ENCODE peak calls at places on chromosomes 1 and 21, in seven cellular contexts. One of them, this sample, is unnamed.

GRCh38 chr1:114176366-114176765 is 22.7 kb upstream of the SYT6 start:
- ATAC-seq in naive thymus-derived CD4-positive, alpha-beta T cell: no peak
- ATAC-seq in Right ventricle myocardium inferior: no peak
- ATAC-seq in naive B cell: no peak
- ATAC-seq in CD4-positive, CD25-positive, alpha-beta regulatory T cell: no peak
- ATAC-seq in effector memory CD8-positive, alpha-beta T cell: no peak
- ATAC-seq in K562: peak; percentile 67
- ATAC-seq in this sample: no peak

GRCh38 chr1:68093737-68094136 is 43.3 kb upstream of the DIRAS3 start:
- ATAC-seq in Right ventricle myocardium inferior: peak; percentile 56
- ATAC-seq in CD4-positive, CD25-positive, alpha-beta regulatory T cell: no peak
- ATAC-seq in naive thymus-derived CD4-positive, alpha-beta T cell: no peak
- ATAC-seq in effector memory CD8-positive, alpha-beta T cell: no peak
- ATAC-seq in K562: no peak
- ATAC-seq in naive B cell: no peak
- ATAC-seq in this sample: peak; percentile 41

GRCh38 chr1:178275083-178275482 is 181.2 kb downstream of the RASAL2 start:
- ATAC-seq in effector memory CD8-positive, alpha-beta T cell: no peak
- ATAC-seq in naive thymus-derived CD4-positive, alpha-beta T cell: peak; percentile 20
- ATAC-seq in K562: no peak
- ATAC-seq in CD4-positive, CD25-positive, alpha-beta regulatory T cell: no peak
- ATAC-seq in naive B cell: no peak
- ATAC-seq in Right ventricle myocardium inferior: no peak
- ATAC-seq in this sample: peak; percentile 18

GRCh38 chr1:222811671-222812070 is 3.2 kb upstream of the DISP1 start:
- ATAC-seq in K562: no peak
- ATAC-seq in naive thymus-derived CD4-positive, alpha-beta T cell: no peak
- ATAC-seq in CD4-positive, CD25-positive, alpha-beta regulatory T cell: no peak
- ATAC-seq in effector memory CD8-positive, alpha-beta T cell: no peak
- ATAC-seq in naive B cell: no peak
- ATAC-seq in Right ventricle myocardium inferior: no peak
- ATAC-seq in this sample: no peak

GRCh38 chr1:119674835-119675289 is 26.8 kb upstream of the ZNF697 start:
- ATAC-seq in Right ventricle myocardium inferior: no peak
- ATAC-seq in K562: peak; percentile 91
- ATAC-seq in CD4-positive, CD25-positive, alpha-beta regulatory T cell: no peak
- ATAC-seq in naive thymus-derived CD4-positive, alpha-beta T cell: no peak
- ATAC-seq in effector memory CD8-positive, alpha-beta T cell: peak; percentile 68
- ATAC-seq in naive B cell: peak; percentile 55
- ATAC-seq in this sample: peak; percentile 32

GRCh38 chr1:223836586-223836985 is 9.2 kb downstream of the TP53BP2 start:
- ATAC-seq in K562: peak; percentile 2
- ATAC-seq in naive B cell: no peak
- ATAC-seq in CD4-positive, CD25-positive, alpha-beta regulatory T cell: no peak
- ATAC-seq in naive thymus-derived CD4-positive, alpha-beta T cell: no peak
- ATAC-seq in effector memory CD8-positive, alpha-beta T cell: no peak
- ATAC-seq in Right ventricle myocardium inferior: no peak
- ATAC-seq in this sample: no peak

GRCh38 chr21:40166291-40166843 is 299.1 kb downstream of the PCP4 start:
- ATAC-seq in K562: no peak
- ATAC-seq in naive B cell: no peak
- ATAC-seq in effector memory CD8-positive, alpha-beta T cell: no peak
- ATAC-seq in CD4-positive, CD25-positive, alpha-beta regulatory T cell: no peak
- ATAC-seq in Right ventricle myocardium inferior: no peak
- ATAC-seq in naive thymus-derived CD4-positive, alpha-beta T cell: no peak
- ATAC-seq in this sample: no peak

GRCh38 chr1:109719337-109719837 is 7.3 kb downstream of the GSTM5 start:
- ATAC-seq in CD4-positive, CD25-positive, alpha-beta regulatory T cell: no peak
- ATAC-seq in naive B cell: no peak
- ATAC-seq in K562: peak; percentile 87
- ATAC-seq in Right ventricle myocardium inferior: no peak
- ATAC-seq in naive thymus-derived CD4-positive, alpha-beta T cell: no peak
- ATAC-seq in effector memory CD8-positive, alpha-beta T cell: no peak
- ATAC-seq in this sample: peak; percentile 44

GRCh38 chr1:17924578-17924977 is 169.4 kb downstream of the ACTL8 start:
- ATAC-seq in Right ventricle myocardium inferior: no peak
- ATAC-seq in K562: no peak
- ATAC-seq in naive thymus-derived CD4-positive, alpha-beta T cell: no peak
- ATAC-seq in CD4-positive, CD25-positive, alpha-beta regulatory T cell: no peak
- ATAC-seq in naive B cell: no peak
- ATAC-seq in effector memory CD8-positive, alpha-beta T cell: no peak
- ATAC-seq in this sample: no peak

GRCh38 chr1:158371188-158371953 is 17.7 kb downstream of the CD1E start:
- ATAC-seq in naive B cell: no peak
- ATAC-seq in Right ventricle myocardium inferior: no peak
- ATAC-seq in K562: no peak
- ATAC-seq in CD4-positive, CD25-positive, alpha-beta regulatory T cell: no peak
- ATAC-seq in effector memory CD8-positive, alpha-beta T cell: no peak
- ATAC-seq in naive thymus-derived CD4-positive, alpha-beta T cell: no peak
- ATAC-seq in this sample: no peak

GRCh38 chr1:36089393-36090121 is 865 bp downstream of the ADPRS start:
- ATAC-seq in effector memory CD8-positive, alpha-beta T cell: no peak
- ATAC-seq in K562: peak; percentile 2
- ATAC-seq in naive B cell: no peak
- ATAC-seq in CD4-positive, CD25-positive, alpha-beta regulatory T cell: no peak
- ATAC-seq in Right ventricle myocardium inferior: no peak
- ATAC-seq in naive thymus-derived CD4-positive, alpha-beta T cell: no peak
- ATAC-seq in this sample: peak; percentile 24

GRCh38 chr21:42308161-42308913 is 6.9 kb downstream of the TFF3 start:
- ATAC-seq in naive thymus-derived CD4-positive, alpha-beta T cell: peak; percentile 32
- ATAC-seq in naive B cell: no peak
- ATAC-seq in CD4-positive, CD25-positive, alpha-beta regulatory T cell: no peak
- ATAC-seq in Right ventricle myocardium inferior: no peak
- ATAC-seq in K562: no peak
- ATAC-seq in effector memory CD8-positive, alpha-beta T cell: no peak
- ATAC-seq in this sample: no peak

GRCh38 chr1:26861889-26862371 is 1.0 kb upstream of the SFN start:
- ATAC-seq in Right ventricle myocardium inferior: no peak
- ATAC-seq in naive thymus-derived CD4-positive, alpha-beta T cell: no peak
- ATAC-seq in naive B cell: no peak
- ATAC-seq in effector memory CD8-positive, alpha-beta T cell: no peak
- ATAC-seq in CD4-positive, CD25-positive, alpha-beta regulatory T cell: no peak
- ATAC-seq in K562: no peak
- ATAC-seq in this sample: no peak

GRCh38 chr21:35777081-35777480 is 283.2 kb downstream of the SETD4 start:
- ATAC-seq in naive thymus-derived CD4-positive, alpha-beta T cell: no peak
- ATAC-seq in K562: no peak
- ATAC-seq in effector memory CD8-positive, alpha-beta T cell: no peak
- ATAC-seq in naive B cell: no peak
- ATAC-seq in CD4-positive, CD25-positive, alpha-beta regulatory T cell: no peak
- ATAC-seq in Right ventricle myocardium inferior: no peak
- ATAC-seq in this sample: no peak

GRCh38 chr1:182766881-182767645 is 22.5 kb upstream of the NPL start:
- ATAC-seq in naive B cell: no peak
- ATAC-seq in CD4-positive, CD25-positive, alpha-beta regulatory T cell: no peak
- ATAC-seq in effector memory CD8-positive, alpha-beta T cell: no peak
- ATAC-seq in K562: no peak
- ATAC-seq in Right ventricle myocardium inferior: no peak
- ATAC-seq in naive thymus-derived CD4-positive, alpha-beta T cell: no peak
- ATAC-seq in this sample: no peak

GRCh38 chr1:245051349-245052221 is 103.2 kb upstream of the KIF26B start:
- ATAC-seq in CD4-positive, CD25-positive, alpha-beta regulatory T cell: no peak
- ATAC-seq in naive thymus-derived CD4-positive, alpha-beta T cell: peak; percentile 70
- ATAC-seq in naive B cell: peak; percentile 69
- ATAC-seq in Right ventricle myocardium inferior: peak; percentile 83
- ATAC-seq in K562: peak; percentile 96
- ATAC-seq in effector memory CD8-positive, alpha-beta T cell: peak; percentile 50
- ATAC-seq in this sample: no peak

GRCh38 chr21:32185726-32186125 is 93.1 kb downstream of the MIS18A start:
- ATAC-seq in naive B cell: no peak
- ATAC-seq in naive thymus-derived CD4-positive, alpha-beta T cell: no peak
- ATAC-seq in Right ventricle myocardium inferior: no peak
- ATAC-seq in K562: no peak
- ATAC-seq in effector memory CD8-positive, alpha-beta T cell: no peak
- ATAC-seq in CD4-positive, CD25-positive, alpha-beta regulatory T cell: no peak
- ATAC-seq in this sample: no peak

GRCh38 chr1:40699787-40700186 is 8.3 kb downstream of the NFYC start:
- ATAC-seq in Right ventricle myocardium inferior: no peak
- ATAC-seq in K562: no peak
- ATAC-seq in CD4-positive, CD25-positive, alpha-beta regulatory T cell: peak; percentile 63
- ATAC-seq in naive B cell: peak; percentile 52
- ATAC-seq in effector memory CD8-positive, alpha-beta T cell: no peak
- ATAC-seq in naive thymus-derived CD4-positive, alpha-beta T cell: no peak
- ATAC-seq in this sample: no peak

GRCh38 chr1:202958544-202959275 is 598 bp upstream of the ADIPOR1 start:
- ATAC-seq in naive thymus-derived CD4-positive, alpha-beta T cell: peak; percentile 12
- ATAC-seq in effector memory CD8-positive, alpha-beta T cell: peak; percentile 33
- ATAC-seq in Right ventricle myocardium inferior: no peak
- ATAC-seq in CD4-positive, CD25-positive, alpha-beta regulatory T cell: peak; percentile 1
- ATAC-seq in K562: peak; percentile 32
- ATAC-seq in naive B cell: no peak
- ATAC-seq in this sample: peak; percentile 26

GRCh38 chr1:79920970-79921669 is 914.6 kb upstream of the ADGRL4 start:
- ATAC-seq in CD4-positive, CD25-positive, alpha-beta regulatory T cell: no peak
- ATAC-seq in Right ventricle myocardium inferior: no peak
- ATAC-seq in naive B cell: no peak
- ATAC-seq in effector memory CD8-positive, alpha-beta T cell: no peak
- ATAC-seq in K562: no peak
- ATAC-seq in naive thymus-derived CD4-positive, alpha-beta T cell: no peak
- ATAC-seq in this sample: no peak

GRCh38 chr1:111565079-111565478 is 54.5 kb upstream of the RAP1A start:
- ATAC-seq in CD4-positive, CD25-positive, alpha-beta regulatory T cell: no peak
- ATAC-seq in effector memory CD8-positive, alpha-beta T cell: no peak
- ATAC-seq in naive B cell: no peak
- ATAC-seq in K562: no peak
- ATAC-seq in Right ventricle myocardium inferior: no peak
- ATAC-seq in naive thymus-derived CD4-positive, alpha-beta T cell: no peak
- ATAC-seq in this sample: peak; percentile 87

GRCh38 chr1:202577381-202577780 is 132.9 kb downstream of the SYT2 start:
- ATAC-seq in Right ventricle myocardium inferior: no peak
- ATAC-seq in naive B cell: no peak
- ATAC-seq in effector memory CD8-positive, alpha-beta T cell: no peak
- ATAC-seq in K562: peak; percentile 71
- ATAC-seq in CD4-positive, CD25-positive, alpha-beta regulatory T cell: no peak
- ATAC-seq in naive thymus-derived CD4-positive, alpha-beta T cell: no peak
- ATAC-seq in this sample: peak; percentile 21

GRCh38 chr1:235142991-235143390 is 14.4 kb upstream of the TOMM20 start:
- ATAC-seq in CD4-positive, CD25-positive, alpha-beta regulatory T cell: no peak
- ATAC-seq in naive thymus-derived CD4-positive, alpha-beta T cell: no peak
- ATAC-seq in naive B cell: no peak
- ATAC-seq in effector memory CD8-positive, alpha-beta T cell: no peak
- ATAC-seq in K562: no peak
- ATAC-seq in Right ventricle myocardium inferior: no peak
- ATAC-seq in this sample: no peak

GRCh38 chr1:233723387-233723786 is 109.5 kb downstream of the KCNK1 start:
- ATAC-seq in Right ventricle myocardium inferior: peak; percentile 85
- ATAC-seq in effector memory CD8-positive, alpha-beta T cell: no peak
- ATAC-seq in naive B cell: no peak
- ATAC-seq in naive thymus-derived CD4-positive, alpha-beta T cell: no peak
- ATAC-seq in K562: no peak
- ATAC-seq in CD4-positive, CD25-positive, alpha-beta regulatory T cell: no peak
- ATAC-seq in this sample: no peak

GRCh38 chr1:64940026-64940425 is 26.3 kb downstream of the JAK1 start:
- ATAC-seq in K562: no peak
- ATAC-seq in Right ventricle myocardium inferior: no peak
- ATAC-seq in effector memory CD8-positive, alpha-beta T cell: peak; percentile 61
- ATAC-seq in naive B cell: peak; percentile 47
- ATAC-seq in naive thymus-derived CD4-positive, alpha-beta T cell: peak; percentile 62
- ATAC-seq in CD4-positive, CD25-positive, alpha-beta regulatory T cell: peak; percentile 55
- ATAC-seq in this sample: no peak

GRCh38 chr1:164753521-164754077 is 194.6 kb downstream of the PBX1 start:
- ATAC-seq in naive B cell: no peak
- ATAC-seq in naive thymus-derived CD4-positive, alpha-beta T cell: no peak
- ATAC-seq in effector memory CD8-positive, alpha-beta T cell: no peak
- ATAC-seq in K562: peak; percentile 17
- ATAC-seq in Right ventricle myocardium inferior: peak; percentile 1
- ATAC-seq in CD4-positive, CD25-positive, alpha-beta regulatory T cell: no peak
- ATAC-seq in this sample: no peak

GRCh38 chr1:183967914-183968313 is 69.6 kb downstream of the COLGALT2 start:
- ATAC-seq in Right ventricle myocardium inferior: no peak
- ATAC-seq in effector memory CD8-positive, alpha-beta T cell: peak; percentile 87
- ATAC-seq in naive thymus-derived CD4-positive, alpha-beta T cell: no peak
- ATAC-seq in CD4-positive, CD25-positive, alpha-beta regulatory T cell: no peak
- ATAC-seq in K562: no peak
- ATAC-seq in naive B cell: no peak
- ATAC-seq in this sample: no peak

GRCh38 chr1:212928323-212929281 is 21.7 kb upstream of the VASH2 start:
- ATAC-seq in K562: peak; percentile 22
- ATAC-seq in CD4-positive, CD25-positive, alpha-beta regulatory T cell: no peak
- ATAC-seq in naive thymus-derived CD4-positive, alpha-beta T cell: no peak
- ATAC-seq in naive B cell: no peak
- ATAC-seq in effector memory CD8-positive, alpha-beta T cell: no peak
- ATAC-seq in Right ventricle myocardium inferior: no peak
- ATAC-seq in this sample: peak; percentile 72

GRCh38 chr1:22662318-22662717 is 9.3 kb downstream of the C1QB start:
- ATAC-seq in Right ventricle myocardium inferior: peak; percentile 51
- ATAC-seq in CD4-positive, CD25-positive, alpha-beta regulatory T cell: no peak
- ATAC-seq in naive B cell: no peak
- ATAC-seq in effector memory CD8-positive, alpha-beta T cell: no peak
- ATAC-seq in K562: peak; percentile 91
- ATAC-seq in naive thymus-derived CD4-positive, alpha-beta T cell: no peak
- ATAC-seq in this sample: peak; percentile 83

GRCh38 chr21:42311816-42312625 is 3.2 kb downstream of the TFF3 start:
- ATAC-seq in Right ventricle myocardium inferior: peak; percentile 42
- ATAC-seq in naive B cell: no peak
- ATAC-seq in effector memory CD8-positive, alpha-beta T cell: no peak
- ATAC-seq in K562: no peak
- ATAC-seq in CD4-positive, CD25-positive, alpha-beta regulatory T cell: no peak
- ATAC-seq in naive thymus-derived CD4-positive, alpha-beta T cell: no peak
- ATAC-seq in this sample: no peak

GRCh38 chr1:1941211-1941841 is 22.2 kb upstream of the TMEM52 start:
- ATAC-seq in naive B cell: no peak
- ATAC-seq in effector memory CD8-positive, alpha-beta T cell: no peak
- ATAC-seq in Right ventricle myocardium inferior: no peak
- ATAC-seq in naive thymus-derived CD4-positive, alpha-beta T cell: no peak
- ATAC-seq in CD4-positive, CD25-positive, alpha-beta regulatory T cell: no peak
- ATAC-seq in K562: no peak
- ATAC-seq in this sample: no peak

GRCh38 chr1:7043729-7044470 is 258.6 kb downstream of the CAMTA1 start:
- ATAC-seq in CD4-positive, CD25-positive, alpha-beta regulatory T cell: no peak
- ATAC-seq in naive B cell: no peak
- ATAC-seq in naive thymus-derived CD4-positive, alpha-beta T cell: no peak
- ATAC-seq in Right ventricle myocardium inferior: no peak
- ATAC-seq in K562: no peak
- ATAC-seq in effector memory CD8-positive, alpha-beta T cell: no peak
- ATAC-seq in this sample: no peak

GRCh38 chr1:188670837-188671236 is 1806.8 kb downstream of the BRINP3 start:
- ATAC-seq in effector memory CD8-positive, alpha-beta T cell: no peak
- ATAC-seq in CD4-positive, CD25-positive, alpha-beta regulatory T cell: no peak
- ATAC-seq in K562: no peak
- ATAC-seq in naive B cell: no peak
- ATAC-seq in Right ventricle myocardium inferior: no peak
- ATAC-seq in naive thymus-derived CD4-positive, alpha-beta T cell: no peak
- ATAC-seq in this sample: peak; percentile 58

GRCh38 chr1:9078035-9078948 is 8.9 kb upstream of the SLC2A5 start:
- ATAC-seq in effector memory CD8-positive, alpha-beta T cell: no peak
- ATAC-seq in CD4-positive, CD25-positive, alpha-beta regulatory T cell: no peak
- ATAC-seq in naive thymus-derived CD4-positive, alpha-beta T cell: peak; percentile 38
- ATAC-seq in K562: no peak
- ATAC-seq in naive B cell: no peak
- ATAC-seq in Right ventricle myocardium inferior: no peak
- ATAC-seq in this sample: no peak

GRCh38 chr1:60553730-60554129 is 480.2 kb upstream of the C1orf87 start:
- ATAC-seq in naive thymus-derived CD4-positive, alpha-beta T cell: no peak
- ATAC-seq in CD4-positive, CD25-positive, alpha-beta regulatory T cell: no peak
- ATAC-seq in Right ventricle myocardium inferior: no peak
- ATAC-seq in K562: no peak
- ATAC-seq in effector memory CD8-positive, alpha-beta T cell: no peak
- ATAC-seq in naive B cell: no peak
- ATAC-seq in this sample: no peak

GRCh38 chr1:233066087-233066486 is 115.7 kb downstream of the NTPCR start:
- ATAC-seq in naive B cell: no peak
- ATAC-seq in Right ventricle myocardium inferior: no peak
- ATAC-seq in naive thymus-derived CD4-positive, alpha-beta T cell: no peak
- ATAC-seq in K562: no peak
- ATAC-seq in effector memory CD8-positive, alpha-beta T cell: no peak
- ATAC-seq in CD4-positive, CD25-positive, alpha-beta regulatory T cell: no peak
- ATAC-seq in this sample: no peak

This sample was measured in SK-N-SH treated with all-trans-retinoic acid at 6 μM for 48 hours.